ENCODE peak calls at places on chromosomes 7 and 10, in four cellular contexts. Y is CD4-positive, alpha-beta memory T cell; J is right lobe of liver; L is MM.1S. F is an unnamed sample.

GRCh38 chr10:114100848-114101741 is 57.4 kb downstream of the ADRB1 start:
- DNase-seq in J (peak), L (no peak), Y (no peak), F (no peak)

GRCh38 chr7:34991938-34992840 is 45.1 kb downstream of the DPY19L1 start:
- DNase-seq in Y (peak), L (no peak), J (no peak), F (no peak)

GRCh38 chr10:103966671-103967432 is at the start of gene SLK:
- DNase-seq in Y (peak), J (peak), L (peak), F (peak)

GRCh38 chr7:38317457-38318037 is 44.1 kb upstream of the TARP start:
- DNase-seq in L (no peak), J (no peak), Y (no peak), F (no peak)

GRCh38 chr7:42876182-42877068 is 35.4 kb downstream of the C7orf25 start:
- DNase-seq in L (peak), Y (peak), J (no peak), F (peak)

GRCh38 chr7:1676550-1677071 is 6.5 kb downstream of the ELFN1 start:
- DNase-seq in Y (no peak), J (no peak), L (no peak), F (no peak)

GRCh38 chr7:64887756-64888508 is 15.1 kb upstream of the ZNF273 start:
- DNase-seq in J (peak), Y (peak), L (no peak), F (no peak)

GRCh38 chr10:78531088-78531487 is 497.4 kb downstream of the RPS24 start:
- DNase-seq in J (no peak), L (no peak), Y (no peak), F (no peak)

GRCh38 chr7:45685619-45686240 is 111.6 kb downstream of the ADCY1 start:
- DNase-seq in L (no peak), Y (no peak), J (peak), F (no peak)

GRCh38 chr7:149773446-149774236 is at the start of gene ZNF467:
- DNase-seq in Y (peak), L (no peak), J (peak), F (no peak)

GRCh38 chr7:52323202-52323746 is 712.2 kb upstream of the POM121L12 start:
- DNase-seq in J (no peak), Y (no peak), L (no peak), F (no peak)

GRCh38 chr7:70317356-70317755 is 719.1 kb downstream of the AUTS2 start:
- DNase-seq in Y (no peak), L (no peak), J (no peak), F (no peak)

GRCh38 chr7:141649137-141649864 is 52.7 kb downstream of the DENND11 start:
- DNase-seq in J (no peak), L (no peak), Y (no peak), F (no peak)

GRCh38 chr7:143230602-143231457 is 9.0 kb downstream of the TAS2R40 start:
- DNase-seq in L (no peak), Y (no peak), J (no peak), F (no peak)

GRCh38 chr10:103452714-103453230 is 602 bp upstream of the CALHM2 start:
- DNase-seq in Y (no peak), L (no peak), J (no peak), F (no peak)

GRCh38 chr10:92691591-92692084 is 1.9 kb downstream of the HHEX start:
- DNase-seq in Y (peak), L (no peak), J (peak), F (no peak)

GRCh38 chr7:138833596-138833995 is 35.6 kb upstream of the ATP6V0A4 start:
- DNase-seq in L (no peak), Y (no peak), J (no peak), F (no peak)

GRCh38 chr7:155984609-155985405 is 172.5 kb upstream of the SHH start:
- DNase-seq in Y (no peak), L (no peak), J (no peak), F (no peak)

GRCh38 chr7:84490661-84491060 is 296.1 kb upstream of the SEMA3A start:
- DNase-seq in J (no peak), Y (no peak), L (no peak), F (no peak)

GRCh38 chr10:75399461-75400162 is 2.0 kb downstream of the ZNF503 start:
- DNase-seq in Y (no peak), J (peak), L (peak), F (no peak)

GRCh38 chr10:52951819-52952218 is 179.2 kb upstream of the MBL2 start:
- DNase-seq in Y (no peak), J (peak), L (peak), F (peak)

GRCh38 chr10:11135709-11136108 is 118.0 kb downstream of the CELF2 start:
- DNase-seq in Y (no peak), L (no peak), J (no peak), F (no peak)

GRCh38 chr10:23291551-23292334 is 52.9 kb downstream of the C10orf67 start:
- DNase-seq in Y (no peak), L (no peak), J (no peak), F (no peak)

GRCh38 chr7:82335927-82336326 is 107.7 kb downstream of the CACNA2D1 start:
- DNase-seq in Y (no peak), J (no peak), L (no peak), F (peak)

GRCh38 chr7:81330108-81330507 is 411.3 kb upstream of the SEMA3C start:
- DNase-seq in Y (no peak), J (no peak), L (no peak), F (no peak)

GRCh38 chr7:110170762-110171161 is 920.2 kb upstream of the LRRN3 start:
- DNase-seq in J (no peak), Y (no peak), L (no peak), F (no peak)

GRCh38 chr10:88582806-88583583 is at the start of gene RNLS:
- DNase-seq in J (peak), Y (peak), L (peak), F (no peak)

GRCh38 chr7:31114593-31115343 is 62.7 kb downstream of the ADCYAP1R1 start:
- DNase-seq in Y (no peak), L (peak), J (no peak), F (peak)

GRCh38 chr7:51602321-51602720 is 285.7 kb upstream of the COBL start:
- DNase-seq in J (no peak), L (no peak), Y (no peak), F (no peak)

GRCh38 chr7:108875139-108875538 is 305.5 kb downstream of the DNAJB9 start:
- DNase-seq in L (no peak), J (no peak), Y (no peak), F (no peak)

GRCh38 chr7:116210345-116211005 is at the start of gene TES:
- DNase-seq in Y (peak), L (peak), J (peak), F (no peak)

GRCh38 chr10:8498881-8499280 is 444.4 kb downstream of the GATA3 start:
- DNase-seq in L (no peak), Y (no peak), J (no peak), F (no peak)

GRCh38 chr10:52387744-52388143 is 73.7 kb downstream of the DKK1 start:
- DNase-seq in L (no peak), J (no peak), Y (no peak), F (no peak)

GRCh38 chr10:104256335-104257080 is 1.8 kb downstream of the GSTO1 start:
- DNase-seq in J (no peak), Y (no peak), L (no peak), F (peak)

GRCh38 chr7:83876593-83876992 is 227.7 kb upstream of the SEMA3E start:
- DNase-seq in L (no peak), J (no peak), Y (no peak), F (no peak)

GRCh38 chr7:7911339-7911738 is 57.3 kb upstream of the GLCCI1 start:
- DNase-seq in Y (no peak), L (no peak), J (no peak), F (no peak)

GRCh38 chr10:34985823-34986222 is 104.3 kb downstream of the CUL2 start:
- DNase-seq in L (peak), J (no peak), Y (no peak), F (no peak)

GRCh38 chr10:28915989-28916588 is 238.8 kb downstream of the BAMBI start:
- DNase-seq in Y (no peak), J (no peak), L (no peak), F (no peak)

DNA sequence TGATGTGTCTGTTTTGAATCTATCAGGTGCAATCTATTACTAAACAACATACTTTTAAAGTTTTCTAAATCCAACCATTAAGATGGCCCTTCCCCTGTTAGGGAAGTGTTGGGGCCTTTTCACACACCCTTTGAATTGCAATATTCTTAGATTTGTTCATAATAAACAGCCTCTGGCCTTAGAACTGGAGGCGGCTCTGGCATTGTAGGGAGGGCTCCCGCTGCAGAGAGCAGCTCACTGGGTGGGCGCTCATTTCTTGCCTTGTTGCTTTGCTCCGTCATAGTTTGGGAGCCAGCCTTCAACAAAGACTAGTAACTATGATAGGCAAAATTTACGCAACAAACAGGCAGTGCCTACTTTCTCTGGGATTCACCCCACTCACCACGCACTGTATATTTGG is 4.2 kb upstream of the HOXA10 start:
- DNase-seq in L (no peak), Y (no peak), J (no peak), F (no peak)
- H3K4me3 ChIP-seq in L (no peak), Y (no peak), J (no peak), F (no peak)

GRCh38 chr7:151509670-151510333 is 9.9 kb downstream of the RHEB start:
- DNase-seq in L (no peak), J (no peak), Y (no peak), F (no peak)
- H3K4me3 ChIP-seq in L (no peak), J (no peak), Y (no peak), F (no peak)

GRCh38 chr7:6181136-6181535 is 91.3 kb downstream of the CYTH3 start:
- DNase-seq in Y (no peak), J (no peak), L (no peak), F (no peak)

GRCh38 chr7:6175642-6176041 is 96.8 kb downstream of the CYTH3 start:
- DNase-seq in J (no peak), Y (no peak), L (no peak), F (no peak)

GRCh38 chr7:6180344-6180725 is 92.1 kb downstream of the CYTH3 start:
- DNase-seq in Y (no peak), J (no peak), L (no peak), F (no peak)

GRCh38 chr7:6179620-6180343 is 92.6 kb downstream of the CYTH3 start:
- DNase-seq in J (no peak), L (no peak), Y (no peak), F (no peak)

GRCh38 chr7:6178273-6179029 is 94.0 kb downstream of the CYTH3 start:
- DNase-seq in L (no peak), J (no peak), Y (no peak), F (no peak)
- H3K4me3 ChIP-seq in L (no peak), J (no peak), Y (no peak), F (no peak)

GRCh38 chr7:20170626-20171025 is 46.6 kb downstream of the MACC1 start:
- DNase-seq in L (no peak), Y (no peak), J (no peak), F (no peak)

GRCh38 chr7:20164420-20165145 is 52.6 kb downstream of the MACC1 start:
- DNase-seq in J (no peak), L (no peak), Y (no peak), F (no peak)

GRCh38 chr7:20159226-20159747 is 57.9 kb downstream of the MACC1 start:
- DNase-seq in L (no peak), J (no peak), Y (no peak), F (no peak)

DNA sequence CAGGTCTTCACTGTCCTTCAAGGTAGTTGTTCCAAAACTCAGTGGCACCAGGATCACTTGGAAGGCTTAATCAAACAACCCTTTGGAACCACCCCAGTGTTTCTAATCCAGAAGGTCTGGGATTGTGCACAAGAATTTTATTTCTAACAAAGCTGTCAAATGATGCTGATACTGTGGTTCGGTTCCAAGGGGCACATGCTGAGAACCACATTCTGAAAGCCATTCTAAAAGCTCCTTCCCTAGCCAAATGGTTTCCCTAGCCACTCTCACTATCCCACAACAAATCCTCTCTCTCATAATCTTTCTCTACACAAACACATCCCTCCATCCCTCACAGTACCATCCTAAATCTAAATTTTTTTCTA is 52.1 kb downstream of the MACC1 start:
- DNase-seq in L (no peak), Y (no peak), J (no peak), F (no peak)
- H3K4me3 ChIP-seq in L (no peak), Y (no peak), J (no peak), F (no peak)

GRCh38 chr10:6649107-6649720 is 69.1 kb upstream of the PRKCQ start:
- DNase-seq in L (peak), J (no peak), Y (no peak), F (no peak)
- H3K4me3 ChIP-seq in L (no peak), J (no peak), Y (no peak), F (no peak)

GRCh38 chr7:18496336-18496700 is 769 bp downstream of the HDAC9 start:
- DNase-seq in L (no peak), J (no peak), Y (no peak), F (no peak)

GRCh38 chr7:18497800-18498199 is 2.3 kb downstream of the HDAC9 start:
- DNase-seq in Y (no peak), J (no peak), L (no peak), F (no peak)

GRCh38 chr7:18497082-18497481 is 1.5 kb downstream of the HDAC9 start:
- DNase-seq in J (no peak), L (no peak), Y (no peak), F (no peak)

GRCh38 chr7:18495412-18496335 is at the start of gene HDAC9:
- DNase-seq in Y (no peak), J (no peak), L (peak), F (no peak)

DNA sequence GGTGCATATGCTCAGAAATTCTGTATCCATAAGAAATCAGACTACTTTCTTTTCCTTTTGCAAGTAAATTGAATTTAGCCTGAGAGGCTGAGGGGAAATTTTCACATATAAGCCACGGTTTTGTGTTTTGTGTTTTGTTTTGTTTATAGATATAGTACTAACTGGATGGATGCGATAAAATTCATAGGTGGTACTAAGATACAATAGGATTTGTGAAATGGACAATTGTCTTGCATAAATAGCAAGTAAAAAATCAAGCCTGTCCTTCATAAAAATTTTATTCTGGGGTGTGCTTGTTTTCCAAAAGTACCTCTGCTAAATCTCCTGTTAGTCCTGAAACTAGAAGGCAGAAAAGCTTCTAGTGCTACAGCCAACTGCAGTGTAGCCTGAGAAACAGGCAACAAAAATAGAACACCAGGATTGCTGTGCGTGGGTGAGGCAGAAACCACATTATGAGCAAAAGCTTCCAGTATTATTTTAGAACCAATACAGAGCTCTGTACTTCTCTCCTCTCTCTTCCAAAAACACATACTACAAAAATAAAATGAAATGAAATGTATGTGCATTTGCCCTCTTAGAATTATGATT is 634 bp upstream of the HDAC9 start:
- DNase-seq in L (peak), Y (no peak), J (no peak), F (no peak)
- H3K4me3 ChIP-seq in L (peak), Y (no peak), J (no peak), F (no peak)

GRCh38 chr7:2824678-2825461 is 19.2 kb downstream of the GNA12 start:
- DNase-seq in J (no peak), Y (no peak), L (peak), F (no peak)

GRCh38 chr7:2824026-2824677 is 20.0 kb downstream of the GNA12 start:
- DNase-seq in J (no peak), L (no peak), Y (no peak), F (no peak)

GRCh38 chr7:2826806-2827205 is 17.3 kb downstream of the GNA12 start:
- DNase-seq in J (no peak), L (no peak), Y (no peak), F (no peak)

GRCh38 chr7:2823124-2823523 is 21.0 kb downstream of the GNA12 start:
- DNase-seq in J (no peak), L (no peak), Y (no peak), F (no peak)

GRCh38 chr7:2825595-2826227 is 18.4 kb downstream of the GNA12 start:
- DNase-seq in L (no peak), Y (no peak), J (no peak), F (no peak)
- H3K4me3 ChIP-seq in L (no peak), Y (no peak), J (no peak), F (no peak)

GRCh38 chr7:93530701-93531100 is 43.8 kb downstream of the CALCR start:
- DNase-seq in J (no peak), L (no peak), Y (no peak), F (no peak)
- H3K4me3 ChIP-seq in J (no peak), L (no peak), Y (no peak), F (no peak)

GRCh38 chr10:18472977-18473376 is 178.4 kb downstream of the NSUN6 start:
- DNase-seq in J (no peak), Y (no peak), L (no peak), F (no peak)
- H3K4me3 ChIP-seq in J (no peak), Y (no peak), L (no peak), F (no peak)

GRCh38 chr7:27204851-27205322 is 5.0 kb upstream of the HOXA13 start:
- DNase-seq in Y (no peak), L (no peak), J (no peak), F (no peak)
- H3K4me3 ChIP-seq in Y (no peak), L (no peak), J (no peak), F (no peak)